ENCODE peak calls at places on chromosome 13, in five cellular contexts. Y is cardiac muscle cell; B is CD4-positive, alpha-beta memory T cell; A is endodermal cell; T is naive thymus-derived CD4-positive, alpha-beta T cell. L is an unnamed sample.

GRCh38 chr13:89287381-89287780 is 1616.2 kb downstream of the SLITRK5 start:
- DNase-seq in Y (no peak), B (no peak), A (no peak), T (no peak), L (no peak)

GRCh38 chr13:57123660-57124059 is 17.1 kb upstream of the PRR20A start:
- DNase-seq in Y (no peak), B (no peak), A (no peak), T (no peak), L (no peak)

GRCh38 chr13:28375250-28375930 is 119.5 kb downstream of the FLT1 start:
- DNase-seq in Y (peak; percentile 28), B (no peak), A (no peak), T (no peak), L (no peak)

GRCh38 chr13:26646603-26647002 is 89.1 kb downstream of the WASF3 start:
- DNase-seq in Y (no peak), B (no peak), A (peak; percentile 64), T (no peak), L (no peak)

GRCh38 chr13:49731766-49732165 is 40.5 kb upstream of the EBPL start:
- DNase-seq in Y (no peak), B (no peak), A (no peak), T (no peak), L (no peak)

GRCh38 chr13:46176756-46177155 is 5.2 kb downstream of the LCP1 start:
- DNase-seq in Y (no peak), B (no peak), A (no peak), T (no peak), L (peak; percentile 53)

GRCh38 chr13:41019027-41019487 is at the start of gene ELF1:
- DNase-seq in Y (no peak), B (peak; percentile 80), A (no peak), T (peak; percentile 64), L (peak; percentile 90)

GRCh38 chr13:59914556-59914955 is 249.2 kb downstream of the DIAPH3 start:
- DNase-seq in Y (no peak), B (no peak), A (no peak), T (no peak), L (no peak)

GRCh38 chr13:110118106-110118505 is 188.9 kb downstream of the COL4A1 start:
- DNase-seq in Y (no peak), B (no peak), A (peak; percentile 42), T (no peak), L (no peak)

GRCh38 chr13:74675185-74675584 is 541.0 kb upstream of the KLF12 start:
- DNase-seq in Y (no peak), B (no peak), A (no peak), T (no peak), L (no peak)

GRCh38 chr13:110447058-110447511 is 114.4 kb downstream of the RAB20 start:
- DNase-seq in Y (no peak), B (no peak), A (no peak), T (no peak), L (no peak)

GRCh38 chr13:111874981-111875380 is 192.0 kb upstream of the SOX1 start:
- DNase-seq in Y (no peak), B (no peak), A (peak; percentile 18), T (no peak), L (no peak)

GRCh38 chr13:112510987-112511715 is 76.8 kb downstream of the TUBGCP3 start:
- DNase-seq in Y (no peak), B (no peak), A (peak; percentile 15), T (no peak), L (no peak)

GRCh38 chr13:28636677-28637317 is 22.1 kb upstream of the POMP start:
- DNase-seq in Y (peak; percentile 75), B (peak; percentile 37), A (peak; percentile 87), T (peak; percentile 51), L (peak; percentile 90)

GRCh38 chr13:41970918-41971317 is 10.0 kb upstream of the VWA8 start:
- DNase-seq in Y (no peak), B (no peak), A (no peak), T (no peak), L (no peak)

GRCh38 chr13:50531917-50532899 is 311.3 kb downstream of the DLEU7 start:
- DNase-seq in Y (no peak), B (no peak), A (no peak), T (no peak), L (no peak)

GRCh38 chr13:72565893-72566292 is 161.5 kb downstream of the MZT1 start:
- DNase-seq in Y (peak; percentile 68), B (no peak), A (no peak), T (no peak), L (peak; percentile 12)

GRCh38 chr13:76758738-76759137 is 127.5 kb downstream of the KCTD12 start:
- DNase-seq in Y (no peak), B (no peak), A (no peak), T (no peak), L (no peak)

GRCh38 chr13:88434953-88435352 is 763.8 kb downstream of the SLITRK5 start:
- DNase-seq in Y (no peak), B (no peak), A (no peak), T (no peak), L (no peak)

GRCh38 chr13:25725104-25725503 is 326.7 kb downstream of the SHISA2 start:
- DNase-seq in Y (no peak), B (no peak), A (no peak), T (no peak), L (no peak)

GRCh38 chr13:77330009-77330471 is 3.1 kb upstream of the MYCBP2 start:
- DNase-seq in Y (no peak), B (peak; percentile 25), A (no peak), T (no peak), L (no peak)

GRCh38 chr13:25372275-25373081 is 704 bp downstream of the ATP8A2 start:
- DNase-seq in Y (peak; percentile 14), B (no peak), A (peak; percentile 79), T (no peak), L (no peak)

GRCh38 chr13:66224644-66225043 is 1005.5 kb downstream of the PCDH9 start:
- DNase-seq in Y (no peak), B (no peak), A (peak; percentile 60), T (no peak), L (no peak)

GRCh38 chr13:25143693-25144092 is 28.4 kb downstream of the AMER2 start:
- DNase-seq in Y (no peak), B (no peak), A (no peak), T (no peak), L (no peak)

GRCh38 chr13:40116008-40116407 is 460.5 kb downstream of the COG6 start:
- DNase-seq in Y (peak; percentile 5), B (peak; percentile 40), A (peak; percentile 69), T (no peak), L (no peak)

GRCh38 chr13:23695711-23696512 is 125.7 kb downstream of the TNFRSF19 start:
- DNase-seq in Y (no peak), B (peak; percentile 70), A (peak; percentile 69), T (peak; percentile 71), L (no peak)

GRCh38 chr13:69948016-69948415 is 159.6 kb upstream of the ATXN8OS start:
- DNase-seq in Y (no peak), B (no peak), A (no peak), T (no peak), L (no peak)

GRCh38 chr13:44188257-44188656 is 185.4 kb upstream of the SERP2 start:
- DNase-seq in Y (no peak), B (no peak), A (no peak), T (no peak), L (no peak)

GRCh38 chr13:73496711-73497110 is 437.9 kb downstream of the KLF5 start:
- DNase-seq in Y (no peak), B (no peak), A (no peak), T (no peak), L (no peak)

GRCh38 chr13:93824286-93824685 is 597.7 kb downstream of the GPC6 start:
- DNase-seq in Y (no peak), B (no peak), A (no peak), T (no peak), L (no peak)

GRCh38 chr13:67630640-67631039 is 400.5 kb upstream of the PCDH9 start:
- DNase-seq in Y (no peak), B (no peak), A (no peak), T (no peak), L (no peak)

DNA sequence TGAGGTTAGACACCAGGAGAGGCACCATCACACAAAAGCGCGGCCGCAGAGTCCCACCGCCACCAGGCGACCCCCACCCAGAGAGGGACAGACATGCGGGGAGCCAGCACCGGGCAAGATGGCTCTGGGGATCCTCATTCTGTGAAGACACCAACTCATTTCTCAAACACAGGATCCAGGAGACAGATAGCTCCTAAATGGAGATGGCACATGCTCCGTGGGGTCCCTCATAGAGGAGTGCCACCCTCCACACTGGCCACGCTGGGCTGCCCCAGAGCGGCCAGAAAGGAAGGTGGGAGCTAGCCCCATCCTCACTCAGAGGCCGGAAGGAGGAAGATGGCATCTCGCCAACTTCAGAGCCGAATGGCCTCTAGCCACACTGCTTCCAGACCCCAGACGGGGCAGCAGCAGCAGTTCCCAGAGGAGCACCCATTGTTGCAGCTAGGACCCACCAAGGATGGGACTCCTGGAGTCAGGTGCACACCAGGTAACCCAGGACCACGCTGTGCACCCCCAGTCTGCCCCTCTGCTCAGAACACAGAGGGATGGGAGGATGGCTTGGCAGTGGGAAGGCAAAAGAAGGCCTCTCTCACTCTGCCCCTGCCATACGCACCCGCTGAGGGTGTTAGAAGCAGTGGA is 78.6 kb downstream of the ZIC5 start:
- DNase-seq in Y (no peak), B (no peak), A (peak; percentile 40), T (no peak), L (no peak)
- H3K4me3 ChIP-seq in Y (no peak overlapping the region), B (no peak overlapping the region), A (no peak overlapping the region), T (no peak overlapping the region), L (no peak overlapping the region)

GRCh38 chr13:32262165-32262564 is 53.0 kb downstream of the ZAR1L start:
- DNase-seq in Y (no peak), B (no peak), A (no peak), T (no peak), L (no peak)

GRCh38 chr13:32262619-32263018 is 52.5 kb downstream of the ZAR1L start:
- DNase-seq in Y (no peak), B (no peak), A (no peak), T (no peak), L (no peak)

GRCh38 chr13:32259116-32259515 is 56.0 kb downstream of the ZAR1L start:
- DNase-seq in Y (no peak), B (no peak), A (peak; percentile 63), T (no peak), L (no peak)

GRCh38 chr13:32264407-32264806 is 50.8 kb downstream of the ZAR1L start:
- DNase-seq in Y (no peak), B (no peak), A (no peak), T (no peak), L (no peak)

DNA sequence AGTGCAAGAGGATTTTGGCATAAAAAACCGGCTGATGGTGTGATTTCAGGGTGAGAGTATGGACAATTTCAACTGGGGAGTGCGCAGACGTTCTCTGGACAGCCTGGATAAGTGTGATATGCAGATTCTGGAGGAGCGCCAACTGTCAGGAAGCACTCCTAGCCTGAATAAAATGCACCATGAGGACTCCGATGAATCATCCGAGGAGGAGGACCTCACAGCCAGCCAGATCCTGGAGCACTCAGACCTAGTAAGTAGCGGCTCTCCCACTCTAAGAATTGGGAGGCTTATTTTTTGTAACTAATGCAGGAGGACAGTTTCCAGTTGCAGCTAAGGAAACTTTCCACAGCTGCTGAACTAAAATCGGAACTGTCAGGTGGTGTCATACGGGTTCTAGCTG is 53.6 kb downstream of the ZAR1L start:
- DNase-seq in Y (peak; percentile 26), B (no peak), A (no peak), T (no peak), L (no peak)
- H3K4me3 ChIP-seq in Y (no peak overlapping the region), B (no peak overlapping the region), A (no peak overlapping the region), T (no peak overlapping the region), L (no peak overlapping the region)

GRCh38 chr13:81197483-81197882 is 856.6 kb upstream of the SPRY2 start:
- DNase-seq in Y (no peak), B (no peak), A (no peak), T (no peak), L (no peak)
- H3K4me3 ChIP-seq in Y (no peak overlapping the region), B (no peak overlapping the region), A (no peak overlapping the region), T (no peak overlapping the region), L (no peak overlapping the region)

GRCh38 chr13:37914781-37915391 is 45.3 kb upstream of the TRPC4 start:
- DNase-seq in Y (no peak), B (no peak), A (peak; percentile 66), T (no peak), L (no peak)
- H3K4me3 ChIP-seq in Y (no peak overlapping the region), B (no peak overlapping the region), A (peak overlapping the region; percentile 59), T (no peak overlapping the region), L (no peak overlapping the region)